ENCODE peak calls at places on chromosome 13, in four cellular contexts. Q, O, D and K are unnamed samples.

GRCh38 chr13:92513672-92514071 is 712.9 kb upstream of the GPC6 start:
- DNase-seq in Q (no peak), O (no peak), D (no peak), K (no peak)

GRCh38 chr13:73325351-73326214 is 266.8 kb downstream of the KLF5 start:
- DNase-seq in O (no peak), D (no peak), Q (no peak), K (no peak)

GRCh38 chr13:84118845-84119409 is 236.7 kb upstream of the SLITRK1 start:
- DNase-seq in O (no peak), D (no peak), Q (no peak), K (no peak)

GRCh38 chr13:41985788-41986508 is 25.0 kb upstream of the VWA8 start:
- DNase-seq in D (no peak), O (no peak), Q (no peak), K (no peak)

GRCh38 chr13:114179087-114179658 is at the start of gene CFAP97D2:
- DNase-seq in D (no peak), O (no peak), Q (no peak), K (no peak)

GRCh38 chr13:110257408-110257807 is 49.5 kb downstream of the COL4A1 start:
- DNase-seq in D (no peak), O (no peak), Q (no peak), K (no peak)

GRCh38 chr13:80001510-80001842 is 339.4 kb downstream of the SPRY2 start:
- DNase-seq in D (no peak), Q (no peak), O (no peak), K (no peak)

GRCh38 chr13:113129921-113130750 is 7.5 kb downstream of the F10 start:
- DNase-seq in Q (no peak), D (no peak), O (no peak), K (no peak)

GRCh38 chr13:93227906-93228801 is 1.5 kb downstream of the GPC6 start:
- DNase-seq in Q (no peak), D (peak), O (peak), K (no peak)

GRCh38 chr13:46553521-46553885 is 533 bp downstream of the LRCH1 start:
- DNase-seq in O (no peak), Q (no peak), D (peak), K (no peak)

GRCh38 chr13:114135731-114136171 is 3.3 kb upstream of the RASA3 start:
- DNase-seq in O (no peak), D (no peak), Q (no peak), K (peak)

GRCh38 chr13:113643593-113643992 is 14.4 kb downstream of the ATP4B start:
- DNase-seq in Q (no peak), O (no peak), D (no peak), K (no peak)

GRCh38 chr13:48236528-48237353 is 3.7 kb downstream of the ITM2B start:
- DNase-seq in O (no peak), D (no peak), Q (no peak), K (peak)